ENCODE peak calls at places on chromosomes 7 and 10, in seven cellular contexts. B is activated CD8-positive, alpha-beta memory T cell treated with anti-CD3 and anti-CD28 coated beads for 48 hours; P is stimulated activated CD4-positive, alpha-beta T cell treated with anti-CD3 and anti-CD28 coated beads, Interleukin-1b, Interleukin-23, amount 100 ng/mL, for 1 hour; G is GM12865; I is hypothalamus; K is NCI-H1092; O is anterior cingulate cortex. H is an unnamed sample.

GRCh38 chr7:1676550-1677071 is 6.5 kb downstream of the ELFN1 start:
- DNase-seq in I (no peak), B (no peak), O (no peak), G (no peak), K (no peak), P (no peak), H (no peak)

GRCh38 chr7:99102809-99103690 is 40.9 kb downstream of the SMURF1 start:
- DNase-seq in G (peak; percentile 66), P (no peak), B (no peak), I (no peak), K (no peak), O (no peak), H (no peak)

GRCh38 chr7:149595541-149595940 is 97.9 kb upstream of the ZNF746 start:
- DNase-seq in P (no peak), K (no peak), I (no peak), B (no peak), G (no peak), O (no peak), H (no peak)

GRCh38 chr7:931871-932650 is 22.4 kb downstream of the ADAP1 start:
- DNase-seq in O (no peak), K (no peak), P (no peak), B (no peak), G (no peak), I (no peak), H (no peak)

GRCh38 chr10:27621441-27621840 is 117.3 kb downstream of the RAB18 start:
- DNase-seq in B (no peak), O (no peak), G (no peak), I (no peak), P (no peak), K (no peak), H (no peak)

GRCh38 chr10:72557362-72557761 is 68.5 kb downstream of the MICU1 start:
- DNase-seq in K (no peak), O (no peak), G (no peak), I (no peak), P (no peak), B (no peak), H (no peak)

GRCh38 chr7:91239171-91239604 is 25.0 kb upstream of the FZD1 start:
- DNase-seq in K (no peak), O (no peak), I (no peak), B (no peak), P (no peak), G (no peak), H (no peak)

GRCh38 chr7:28799619-28800018 is 158.5 kb downstream of the TRIL start:
- DNase-seq in K (no peak), P (no peak), O (no peak), G (no peak), B (no peak), I (no peak), H (no peak)

GRCh38 chr10:11043039-11043438 is 25.4 kb downstream of the CELF2 start:
- DNase-seq in B (no peak), K (no peak), I (no peak), O (no peak), P (no peak), G (no peak), H (no peak)

GRCh38 chr10:44970812-44971395 is 7.7 kb downstream of the DEPP1 start:
- DNase-seq in P (no peak), G (no peak), B (no peak), O (no peak), K (no peak), I (no peak), H (no peak)

GRCh38 chr7:149793261-149793660 is 19.9 kb upstream of the ZNF467 start:
- DNase-seq in G (no peak), K (no peak), O (no peak), B (no peak), I (no peak), P (no peak), H (no peak)

GRCh38 chr10:69483988-69484387 is 32.7 kb downstream of the TSPAN15 start:
- DNase-seq in B (no peak), O (no peak), I (no peak), K (no peak), G (no peak), P (no peak), H (no peak)

GRCh38 chr10:106519376-106520035 is 645.0 kb downstream of the SORCS1 start:
- DNase-seq in G (no peak), P (no peak), K (no peak), B (no peak), I (no peak), O (no peak), H (no peak)

GRCh38 chr10:3935141-3935540 is 150.1 kb upstream of the KLF6 start:
- DNase-seq in K (no peak), G (peak; percentile 92), O (no peak), P (no peak), I (no peak), B (no peak), H (no peak)

GRCh38 chr7:45366432-45366831 is 207.7 kb upstream of the ADCY1 start:
- DNase-seq in I (no peak), B (no peak), O (no peak), K (no peak), G (no peak), P (no peak), H (no peak)

GRCh38 chr7:2537981-2538851 is 17.1 kb downstream of the BRAT1 start:
- DNase-seq in B (no peak), K (no peak), O (no peak), G (no peak), I (no peak), P (no peak), H (no peak)

GRCh38 chr10:27723436-27723835 is 22.2 kb downstream of the MKX start:
- DNase-seq in O (no peak), I (no peak), B (no peak), K (no peak), P (no peak), G (no peak), H (no peak)

GRCh38 chr10:3294919-3295318 is 122.3 kb upstream of the PITRM1 start:
- DNase-seq in O (no peak), K (peak; percentile 63), G (no peak), B (no peak), I (no peak), P (no peak), H (no peak)

GRCh38 chr7:142709921-142710320 is 39.4 kb upstream of the PRSS1 start:
- DNase-seq in P (no peak), O (no peak), B (no peak), G (no peak), I (no peak), K (no peak), H (no peak)

GRCh38 chr7:30867483-30867882 is 44.2 kb upstream of the AQP1 start:
- DNase-seq in I (no peak), P (no peak), O (no peak), G (no peak), K (no peak), B (no peak), H (peak; percentile 58)

GRCh38 chr7:139827042-139827441 is 2.0 kb upstream of the TBXAS1 start:
- DNase-seq in I (no peak), B (no peak), O (no peak), G (peak; percentile 47), P (no peak), K (no peak), H (no peak)

GRCh38 chr7:19202599-19202998 is 57.4 kb upstream of the FERD3L start:
- DNase-seq in O (no peak), G (no peak), P (no peak), K (no peak), B (no peak), I (no peak), H (no peak)

GRCh38 chr7:39609084-39609461 is 14.3 kb upstream of the RALA start:
- DNase-seq in B (no peak), K (no peak), P (no peak), I (no peak), G (no peak), O (no peak), H (no peak)

GRCh38 chr10:101489355-101489754 is 98.7 kb downstream of the POLL start:
- DNase-seq in I (no peak), B (no peak), G (no peak), K (peak; percentile 32), O (no peak), P (no peak), H (no peak)

GRCh38 chr7:26603631-26604030 is 260.8 kb downstream of the SKAP2 start:
- DNase-seq in I (no peak), G (no peak), P (no peak), K (no peak), O (no peak), B (no peak), H (no peak)

GRCh38 chr7:158076215-158076614 is 511.4 kb downstream of the PTPRN2 start:
- DNase-seq in B (no peak), G (no peak), K (no peak), O (no peak), P (no peak), I (no peak), H (no peak)

GRCh38 chr7:55147736-55148135 is 128.9 kb downstream of the EGFR start:
- DNase-seq in I (no peak), K (no peak), O (no peak), B (no peak), G (no peak), P (no peak), H (no peak)

GRCh38 chr10:23367896-23368685 is 23.5 kb upstream of the C10orf67 start:
- DNase-seq in K (no peak), P (no peak), G (no peak), I (no peak), O (no peak), B (no peak), H (no peak)

GRCh38 chr10:127485153-127485857 is 63.8 kb upstream of the NPS start:
- DNase-seq in I (no peak), B (no peak), G (no peak), K (no peak), P (no peak), O (no peak), H (no peak)

GRCh38 chr10:29820890-29821398 is 186.2 kb upstream of the SVIL start:
- DNase-seq in K (no peak), O (no peak), P (no peak), I (no peak), G (no peak), B (no peak), H (no peak)

GRCh38 chr10:117260094-117260493 is 19.2 kb downstream of the SLC18A2 start:
- DNase-seq in I (no peak), K (no peak), B (no peak), P (no peak), O (no peak), G (peak; percentile 5), H (no peak)

GRCh38 chr10:131312261-131312801 is 810 bp upstream of the TCERG1L start:
- DNase-seq in P (no peak), I (no peak), G (no peak), B (no peak), O (no peak), K (peak; percentile 27), H (no peak)

GRCh38 chr7:101940830-101941229 is 123.4 kb downstream of the CUX1 start:
- DNase-seq in K (peak; percentile 4), G (no peak), B (no peak), P (no peak), I (no peak), O (no peak), H (no peak)

GRCh38 chr7:78017621-78018100 is 219.1 kb downstream of the PHTF2 start:
- DNase-seq in G (no peak), B (no peak), K (no peak), O (no peak), P (no peak), I (no peak), H (no peak)

GRCh38 chr10:122326806-122327205 is 47.7 kb upstream of the PLEKHA1 start:
- DNase-seq in O (no peak), G (no peak), I (no peak), K (no peak), B (no peak), P (no peak), H (no peak)

GRCh38 chr7:40279991-40280390 is 145.2 kb downstream of the SUGCT start:
- DNase-seq in K (no peak), B (no peak), I (no peak), G (no peak), P (no peak), O (no peak), H (no peak)

GRCh38 chr10:77565590-77566023 is 72.0 kb downstream of the KCNMA1 start:
- DNase-seq in O (no peak), G (no peak), K (no peak), B (no peak), I (no peak), P (no peak), H (no peak)

GRCh38 chr7:17408245-17408903 is 109.9 kb downstream of the AHR start:
- DNase-seq in K (no peak), B (no peak), O (no peak), I (no peak), P (no peak), G (no peak), H (peak; percentile 80)